ENCODE peak calls at places on chromosomes 1 and 21, in seven cellular contexts. W is T47D, V is cardiac fibroblast, N is endothelial cell, T is activated T-cell treated with anti-CD3 and anti-CD28 coated beads for 1 hour, Y is HAP-1, S is BE2C. R is an unnamed sample.

GRCh38 chr1:111542187-111542586 is 38.8 kb upstream of the ADORA3 start:
- DNase-seq in W (no peak), V (no peak), N (no peak), T (no peak), Y (no peak), S (no peak), R (no peak)

GRCh38 chr1:184283999-184284398 is 102.8 kb upstream of the C1orf21 start:
- DNase-seq in W (no peak), V (peak; percentile 63), N (no peak), T (no peak), Y (no peak), S (no peak), R (peak; percentile 29)

GRCh38 chr1:180884588-180885300 is 28.0 kb upstream of the KIAA1614 start:
- DNase-seq in W (no peak), V (no peak), N (no peak), T (no peak), Y (no peak), S (no peak), R (no peak)

GRCh38 chr1:187952446-187952845 is 1123.7 kb downstream of the PLA2G4A start:
- DNase-seq in W (no peak), V (no peak), N (no peak), T (no peak), Y (no peak), S (no peak), R (no peak)

GRCh38 chr1:101112051-101112770 is 86.6 kb upstream of the DPH5 start:
- DNase-seq in W (no peak), V (peak; percentile 12), N (no peak), T (peak; percentile 47), Y (no peak), S (no peak), R (no peak)

GRCh38 chr1:162207862-162208261 is 138.4 kb downstream of the NOS1AP start:
- DNase-seq in W (no peak), V (no peak), N (no peak), T (no peak), Y (no peak), S (no peak), R (no peak)

GRCh38 chr1:30310966-30311742 is 412.2 kb downstream of the MATN1 start:
- DNase-seq in W (no peak), V (no peak), N (no peak), T (no peak), Y (no peak), S (no peak), R (no peak)

GRCh38 chr1:88595355-88595754 is 88.7 kb upstream of the PKN2 start:
- DNase-seq in W (no peak), V (peak; percentile 50), N (no peak), T (no peak), Y (peak; percentile 88), S (no peak), R (peak; percentile 27)

GRCh38 chr21:36162631-36163030 is 6.0 kb downstream of the DOP1B start:
- DNase-seq in W (no peak), V (no peak), N (no peak), T (no peak), Y (no peak), S (no peak), R (no peak)

GRCh38 chr1:228337711-228338520 is 68.7 kb downstream of the TRIM11 start:
- DNase-seq in W (no peak), V (no peak), N (no peak), T (no peak), Y (no peak), S (no peak), R (no peak)

GRCh38 chr1:230807551-230808267 is 60.5 kb downstream of the CAPN9 start:
- DNase-seq in W (no peak), V (no peak), N (no peak), T (no peak), Y (no peak), S (no peak), R (no peak)

GRCh38 chr1:2267051-2267830 is 39.1 kb downstream of the SKI start:
- DNase-seq in W (no peak), V (no peak), N (no peak), T (no peak), Y (no peak), S (no peak), R (no peak)

GRCh38 chr1:39590546-39590945 is 14.0 kb upstream of the PABPC4 start:
- DNase-seq in W (no peak), V (no peak), N (no peak), T (no peak), Y (no peak), S (no peak), R (no peak)

GRCh38 chr1:110390692-110391232 is at the start of gene SLC16A4:
- DNase-seq in W (no peak), V (peak; percentile 67), N (peak; percentile 7), T (no peak), Y (no peak), S (no peak), R (peak; percentile 51)

GRCh38 chr1:115170396-115170795 is 81.1 kb upstream of the TSPAN2 start:
- DNase-seq in W (no peak), V (peak; percentile 33), N (no peak), T (no peak), Y (no peak), S (no peak), R (no peak)

GRCh38 chr1:16095447-16095846 is 22.0 kb upstream of the FAM131C start:
- DNase-seq in W (no peak), V (no peak), N (no peak), T (no peak), Y (no peak), S (no peak), R (no peak)

GRCh38 chr1:207423560-207424292 is 30.4 kb upstream of the CR2 start:
- DNase-seq in W (no peak), V (no peak), N (no peak), T (no peak), Y (no peak), S (no peak), R (peak; percentile 10)

GRCh38 chr1:233879841-233880240 is 24.6 kb upstream of the SLC35F3 start:
- DNase-seq in W (no peak), V (no peak), N (no peak), T (no peak), Y (no peak), S (no peak), R (no peak)

GRCh38 chr1:53449693-53450092 is 9.5 kb upstream of the DMRTB1 start:
- DNase-seq in W (no peak), V (no peak), N (no peak), T (no peak), Y (no peak), S (no peak), R (no peak)

R was measured in hepatocyte.